ENCODE peak calls at places on chromosomes 12 and 14, in seven cellular contexts. One of them, this sample, is unnamed.

GRCh38 chr12:130632582-130633174 is 83.4 kb downstream of the RIMBP2 start:
- DNase-seq in fibroblast of mammary gland: no peak
- DNase-seq in PC-3: no peak
- DNase-seq in HS-5: no peak
- DNase-seq in type B pancreatic cell: no peak
- DNase-seq in RKO: no peak
- DNase-seq in KG1: no peak
- DNase-seq in this sample: no peak

GRCh38 chr12:9235519-9235918 is 27.3 kb upstream of the PZP start:
- DNase-seq in fibroblast of mammary gland: no peak
- DNase-seq in type B pancreatic cell: no peak
- DNase-seq in KG1: no peak
- DNase-seq in HS-5: no peak
- DNase-seq in RKO: no peak
- DNase-seq in PC-3: no peak
- DNase-seq in this sample: no peak

GRCh38 chr12:6869049-6870021 is 2.0 kb downstream of the TPI1 start:
- DNase-seq in fibroblast of mammary gland: peak
- DNase-seq in HS-5: no peak
- DNase-seq in type B pancreatic cell: peak
- DNase-seq in KG1: peak
- DNase-seq in RKO: peak
- DNase-seq in PC-3: peak
- DNase-seq in this sample: peak

GRCh38 chr14:71397371-71397770 is 490.1 kb downstream of the PCNX1 start:
- DNase-seq in HS-5: no peak
- DNase-seq in RKO: no peak
- DNase-seq in PC-3: no peak
- DNase-seq in type B pancreatic cell: no peak
- DNase-seq in KG1: no peak
- DNase-seq in fibroblast of mammary gland: no peak
- DNase-seq in this sample: no peak

GRCh38 chr12:104342635-104343249 is 39.2 kb downstream of the EID3 start:
- DNase-seq in fibroblast of mammary gland: no peak
- DNase-seq in PC-3: peak
- DNase-seq in HS-5: no peak
- DNase-seq in type B pancreatic cell: no peak
- DNase-seq in RKO: no peak
- DNase-seq in KG1: no peak
- DNase-seq in this sample: no peak

GRCh38 chr12:13534645-13535398 is 338.3 kb downstream of the EMP1 start:
- DNase-seq in type B pancreatic cell: peak
- DNase-seq in KG1: no peak
- DNase-seq in HS-5: no peak
- DNase-seq in RKO: peak
- DNase-seq in PC-3: peak
- DNase-seq in fibroblast of mammary gland: peak
- DNase-seq in this sample: peak

GRCh38 chr12:94575645-94576393 is 74.5 kb downstream of the TMCC3 start:
- DNase-seq in HS-5: no peak
- DNase-seq in RKO: peak
- DNase-seq in KG1: no peak
- DNase-seq in fibroblast of mammary gland: no peak
- DNase-seq in PC-3: no peak
- DNase-seq in type B pancreatic cell: no peak
- DNase-seq in this sample: no peak

GRCh38 chr12:45587042-45587441 is 142.5 kb upstream of the ARID2 start:
- DNase-seq in type B pancreatic cell: no peak
- DNase-seq in PC-3: no peak
- DNase-seq in HS-5: no peak
- DNase-seq in fibroblast of mammary gland: no peak
- DNase-seq in RKO: no peak
- DNase-seq in KG1: no peak
- DNase-seq in this sample: no peak

GRCh38 chr12:31491819-31492598 is 98.9 kb downstream of the DENND5B start:
- DNase-seq in RKO: peak
- DNase-seq in fibroblast of mammary gland: peak
- DNase-seq in type B pancreatic cell: no peak
- DNase-seq in HS-5: peak
- DNase-seq in PC-3: peak
- DNase-seq in KG1: no peak
- DNase-seq in this sample: no peak

GRCh38 chr14:96823652-96824051 is 26.5 kb downstream of the VRK1 start:
- DNase-seq in PC-3: no peak
- DNase-seq in type B pancreatic cell: no peak
- DNase-seq in RKO: no peak
- DNase-seq in fibroblast of mammary gland: no peak
- DNase-seq in HS-5: no peak
- DNase-seq in KG1: no peak
- DNase-seq in this sample: no peak

GRCh38 chr12:8609061-8609570 is 3.5 kb downstream of the AICDA start:
- DNase-seq in type B pancreatic cell: no peak
- DNase-seq in fibroblast of mammary gland: peak
- DNase-seq in HS-5: no peak
- DNase-seq in RKO: peak
- DNase-seq in PC-3: peak
- DNase-seq in KG1: peak
- DNase-seq in this sample: no peak

GRCh38 chr12:77122236-77122635 is 56.9 kb upstream of the E2F7 start:
- DNase-seq in type B pancreatic cell: no peak
- DNase-seq in RKO: peak
- DNase-seq in KG1: no peak
- DNase-seq in fibroblast of mammary gland: peak
- DNase-seq in HS-5: no peak
- DNase-seq in PC-3: peak
- DNase-seq in this sample: no peak

This sample was measured in CD8-positive, alpha-beta memory T cell.